ENCODE peak calls at places on chromosomes 1 and 21, in seven cellular contexts. Z is ovary, F is uterus, R is coronary artery, O is PC-3, B is colonic mucosa, W is upper lobe of right lung. T is an unnamed sample.

GRCh38 chr1:174769961-174770549 is 229.7 kb upstream of the CACYBP start:
- DNase-seq in Z (no peak), B (no peak), W (no peak), R (no peak), O (peak; percentile 54), F (no peak), T (no peak)

GRCh38 chr1:228285661-228286504 is 78.0 kb downstream of the OBSCN start:
- DNase-seq in B (no peak), R (peak; percentile 64), F (no peak), Z (peak; percentile 11), O (no peak), W (peak; percentile 59), T (no peak)

GRCh38 chr1:116024629-116025028 is 48.3 kb downstream of the SLC22A15 start:
- DNase-seq in W (no peak), F (no peak), R (no peak), B (no peak), Z (no peak), O (no peak), T (no peak)

GRCh38 chr1:19315378-19316206 is 3.5 kb downstream of the SLC66A1 start:
- DNase-seq in B (no peak), O (peak; percentile 48), R (no peak), Z (no peak), W (no peak), F (no peak), T (no peak)

GRCh38 chr1:238537641-238538040 is 646.9 kb upstream of the ZP4 start:
- DNase-seq in R (no peak), Z (no peak), F (no peak), O (no peak), W (no peak), B (no peak), T (no peak)

GRCh38 chr1:227330279-227330678 is 12.0 kb upstream of the CDC42BPA start:
- DNase-seq in O (no peak), W (no peak), R (no peak), F (no peak), B (no peak), Z (no peak), T (no peak)

GRCh38 chr1:183101841-183102276 is 78.6 kb downstream of the LAMC1 start:
- DNase-seq in W (no peak), F (no peak), R (no peak), B (no peak), Z (no peak), O (no peak), T (no peak)

GRCh38 chr1:15949453-15950245 is 26.3 kb downstream of the ZBTB17 start:
- DNase-seq in B (peak; percentile 73), W (peak; percentile 92), R (peak; percentile 98), F (peak; percentile 97), Z (peak; percentile 99), O (no peak), T (no peak)

GRCh38 chr1:2277741-2278488 is 49.8 kb downstream of the SKI start:
- DNase-seq in F (peak; percentile 23), O (no peak), B (no peak), R (no peak), Z (peak; percentile 40), W (peak; percentile 70), T (no peak)

GRCh38 chr21:44467859-44468195 is 12.5 kb downstream of the LRRC3 start:
- DNase-seq in F (no peak), Z (no peak), B (no peak), O (no peak), R (no peak), W (no peak), T (no peak)

GRCh38 chr1:15403962-15404580 is 5.6 kb upstream of the EFHD2 start:
- DNase-seq in F (no peak), R (no peak), Z (no peak), O (no peak), W (no peak), B (no peak), T (no peak)

GRCh38 chr1:204161609-204162497 is 4.3 kb downstream of the REN start:
- DNase-seq in W (no peak), R (no peak), O (peak; percentile 42), Z (no peak), F (no peak), B (no peak), T (no peak)

GRCh38 chr21:38984982-38985422 is 179.3 kb downstream of the ETS2 start:
- DNase-seq in F (no peak), B (no peak), Z (no peak), W (no peak), R (no peak), O (no peak), T (no peak)

GRCh38 chr1:109099871-109100757 is 9.6 kb downstream of the TMEM167B start:
- DNase-seq in W (peak; percentile 98), F (peak; percentile 97), O (peak; percentile 97), B (peak; percentile 98), Z (peak; percentile 98), R (peak; percentile 98), T (peak; percentile 97)

GRCh38 chr21:34215911-34216310 is 142.5 kb downstream of the MRPS6 start:
- DNase-seq in Z (no peak), B (no peak), W (no peak), O (no peak), F (no peak), R (no peak), T (no peak)

GRCh38 chr21:42109873-42110525 is 38.9 kb downstream of the UMODL1 start:
- DNase-seq in O (no peak), W (no peak), R (no peak), F (no peak), B (no peak), Z (no peak), T (no peak)

GRCh38 chr1:232459826-232460225 is 170.1 kb downstream of the SIPA1L2 start:
- DNase-seq in B (no peak), F (no peak), W (no peak), R (no peak), O (no peak), Z (no peak), T (no peak)

GRCh38 chr21:32520885-32521735 is 64.2 kb downstream of the TCP10L start:
- DNase-seq in O (peak; percentile 55), W (peak; percentile 76), R (peak; percentile 88), B (peak; percentile 68), Z (peak; percentile 91), F (peak; percentile 94), T (peak; percentile 76)

GRCh38 chr1:235278915-235279292 is 49.1 kb downstream of the ARID4B start:
- DNase-seq in R (no peak), B (no peak), W (no peak), F (no peak), Z (no peak), O (no peak), T (no peak)

GRCh38 chr1:216045400-216045799 is 377.8 kb downstream of the USH2A start:
- DNase-seq in F (no peak), Z (no peak), O (peak; percentile 45), R (no peak), B (no peak), W (no peak), T (no peak)

GRCh38 chr1:18652791-18653190 is 22.1 kb downstream of the PAX7 start:
- DNase-seq in O (no peak), Z (no peak), B (no peak), F (no peak), W (no peak), R (no peak), T (no peak)

GRCh38 chr1:147062951-147063350 is 109.3 kb downstream of the PRKAB2 start:
- DNase-seq in Z (no peak), O (no peak), B (no peak), F (no peak), R (no peak), W (no peak), T (no peak)

GRCh38 chr1:229155472-229155871 is 115.4 kb upstream of the RAB4A start:
- DNase-seq in O (no peak), F (peak; percentile 24), W (no peak), B (no peak), R (no peak), Z (no peak), T (no peak)

GRCh38 chr1:10943991-10944730 is 68.3 kb upstream of the TARDBP start:
- DNase-seq in Z (peak; percentile 37), O (peak; percentile 3), W (no peak), F (peak; percentile 42), R (no peak), B (peak; percentile 87), T (no peak)
- H3K4me3 ChIP-seq in Z (peak overlapping the region; percentile 29), O (peak overlapping the region; percentile 56), W (peak overlapping the region; percentile 39), F (peak overlapping the region; percentile 22), R (peak overlapping the region; percentile 62), B (peak overlapping the region; percentile 10), T (no peak overlapping the region)

GRCh38 chr1:243726792-243727502 is 123.1 kb downstream of the AKT3 start:
- DNase-seq in F (no peak), W (no peak), O (no peak), B (no peak), Z (no peak), R (no peak), T (no peak)

GRCh38 chr1:243727503-243728191 is 122.4 kb downstream of the AKT3 start:
- DNase-seq in W (no peak), F (no peak), Z (no peak), O (no peak), R (no peak), B (no peak), T (no peak)

GRCh38 chr1:243725846-243726245 is 124.2 kb downstream of the AKT3 start:
- DNase-seq in R (no peak), Z (no peak), F (no peak), O (no peak), B (no peak), W (no peak), T (no peak)

GRCh38 chr1:243729956-243730355 is 120.1 kb downstream of the AKT3 start:
- DNase-seq in W (no peak), O (no peak), F (no peak), Z (no peak), B (no peak), R (no peak), T (no peak)

DNA sequence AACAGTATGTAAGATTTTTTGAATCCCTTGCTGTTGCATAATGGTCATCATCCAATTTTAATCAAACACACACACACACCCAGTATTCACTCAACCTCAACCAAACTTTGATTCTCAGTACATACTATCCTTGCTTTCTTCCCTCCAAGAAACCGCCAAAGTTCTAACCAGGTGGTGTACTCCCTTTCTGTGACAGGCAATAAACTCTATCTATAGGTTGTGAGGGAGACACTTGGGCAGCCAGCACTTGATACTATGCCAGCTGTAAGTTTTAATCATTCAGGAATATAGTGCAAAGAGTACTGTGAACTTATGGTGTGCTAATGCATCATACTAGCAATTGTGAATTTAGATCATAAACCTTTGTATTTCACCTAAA is 121.9 kb downstream of the AKT3 start:
- DNase-seq in O (no peak), B (no peak), Z (no peak), R (no peak), W (no peak), F (no peak), T (no peak)
- H3K27ac ChIP-seq in O (no peak overlapping the region), B (no peak overlapping the region), Z (no peak overlapping the region), R (no peak overlapping the region), W (peak overlapping the region; percentile 34), F (no peak overlapping the region), T (no peak overlapping the region)

GRCh38 chr1:82377201-82377884 is 576.6 kb downstream of the ADGRL2 start:
- DNase-seq in O (peak; percentile 60), Z (no peak), W (no peak), R (no peak), F (no peak), B (no peak), T (no peak)
- TF ChIP-seq CTCF in O (peak; percentile 29), Z (no peak), W (no peak), R (no peak), F (no peak), B (no peak), T (no peak)

DNA sequence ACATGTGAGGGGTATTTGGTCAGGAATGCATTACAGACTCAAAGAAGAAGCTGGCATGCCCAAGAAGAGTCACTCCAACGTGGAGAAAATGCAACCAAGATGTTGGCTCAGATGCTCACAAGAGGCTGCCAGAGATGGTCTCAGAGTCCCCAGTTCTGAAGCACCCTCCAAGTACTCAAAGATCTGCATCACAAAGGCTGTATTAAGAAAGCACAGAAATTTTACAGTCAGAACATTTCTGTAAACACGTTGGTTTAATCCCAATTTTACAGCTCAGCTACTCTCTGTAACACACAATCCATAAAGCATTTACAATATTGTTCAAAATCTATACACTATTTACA is 69.4 kb downstream of the CDC7 start:
- DNase-seq in O (no peak), R (no peak), W (no peak), F (no peak), Z (no peak), B (no peak), T (no peak)
- H3K4me3 ChIP-seq in O (no peak overlapping the region), R (no peak overlapping the region), W (no peak overlapping the region), F (no peak overlapping the region), Z (no peak overlapping the region), B (no peak overlapping the region), T (no peak overlapping the region)

T was measured in PC-9.